ENCODE peak calls at places on chromosomes 3 and 15, in four cellular contexts. One of them, this sample, is unnamed.

GRCh38 chr3:5754602-5755001 is 567.1 kb downstream of the EDEM1 start:
- DNase-seq in epithelial cell of proximal tubule: no peak
- DNase-seq in fibroblast of mammary gland: no peak
- DNase-seq in cardiac fibroblast: no peak
- DNase-seq in this sample: no peak

GRCh38 chr3:87727783-87728182 is 331.0 kb downstream of the CGGBP1 start:
- DNase-seq in epithelial cell of proximal tubule: no peak
- DNase-seq in fibroblast of mammary gland: no peak
- DNase-seq in cardiac fibroblast: no peak
- DNase-seq in this sample: no peak

GRCh38 chr15:52227456-52227855 is 36.3 kb upstream of the GNB5 start:
- DNase-seq in epithelial cell of proximal tubule: peak; percentile 35
- DNase-seq in fibroblast of mammary gland: peak; percentile 89
- DNase-seq in cardiac fibroblast: peak; percentile 90
- DNase-seq in this sample: peak; percentile 81

GRCh38 chr3:143975549-143976152 is 4.0 kb downstream of the DIPK2A start:
- DNase-seq in epithelial cell of proximal tubule: no peak
- DNase-seq in fibroblast of mammary gland: peak; percentile 76
- DNase-seq in cardiac fibroblast: peak; percentile 89
- DNase-seq in this sample: no peak

GRCh38 chr3:24156466-24156865 is 211.4 kb downstream of the NR1D2 start:
- DNase-seq in epithelial cell of proximal tubule: no peak
- DNase-seq in fibroblast of mammary gland: peak; percentile 79
- DNase-seq in cardiac fibroblast: peak; percentile 64
- DNase-seq in this sample: peak; percentile 43

GRCh38 chr3:52793702-52794611 is 639 bp upstream of the ITIH3 start:
- DNase-seq in epithelial cell of proximal tubule: no peak
- DNase-seq in fibroblast of mammary gland: no peak
- DNase-seq in cardiac fibroblast: no peak
- DNase-seq in this sample: no peak

GRCh38 chr3:123880998-123881561 is 3.1 kb downstream of the MYLK start:
- DNase-seq in epithelial cell of proximal tubule: no peak
- DNase-seq in fibroblast of mammary gland: peak; percentile 66
- DNase-seq in cardiac fibroblast: peak; percentile 65
- DNase-seq in this sample: no peak

GRCh38 chr15:55434989-55435825 is 26.9 kb downstream of the PIERCE2 start:
- DNase-seq in epithelial cell of proximal tubule: peak; percentile 22
- DNase-seq in fibroblast of mammary gland: peak; percentile 63
- DNase-seq in cardiac fibroblast: peak; percentile 80
- DNase-seq in this sample: peak; percentile 2

GRCh38 chr3:193016437-193016887 is 98.8 kb upstream of the MB21D2 start:
- DNase-seq in epithelial cell of proximal tubule: no peak
- DNase-seq in fibroblast of mammary gland: peak; percentile 9
- DNase-seq in cardiac fibroblast: peak; percentile 23
- DNase-seq in this sample: no peak

GRCh38 chr15:99735868-99736267 is 2.6 kb upstream of the LYSMD4 start:
- DNase-seq in epithelial cell of proximal tubule: no peak
- DNase-seq in fibroblast of mammary gland: no peak
- DNase-seq in cardiac fibroblast: no peak
- DNase-seq in this sample: no peak

GRCh38 chr3:181782306-181782924 is 70.7 kb downstream of the SOX2 start:
- DNase-seq in epithelial cell of proximal tubule: peak; percentile 42
- DNase-seq in fibroblast of mammary gland: peak; percentile 35
- DNase-seq in cardiac fibroblast: peak; percentile 73
- DNase-seq in this sample: peak; percentile 29

GRCh38 chr15:50261979-50262378 is 3.5 kb downstream of the HDC start:
- DNase-seq in epithelial cell of proximal tubule: no peak
- DNase-seq in fibroblast of mammary gland: no peak
- DNase-seq in cardiac fibroblast: no peak
- DNase-seq in this sample: no peak

GRCh38 chr3:194134231-194134756 is 1.7 kb upstream of the HES1 start:
- DNase-seq in epithelial cell of proximal tubule: no peak
- DNase-seq in fibroblast of mammary gland: peak; percentile 80
- DNase-seq in cardiac fibroblast: no peak
- DNase-seq in this sample: no peak

GRCh38 chr3:106386050-106386449 is 517.2 kb upstream of the CBLB start:
- DNase-seq in epithelial cell of proximal tubule: no peak
- DNase-seq in fibroblast of mammary gland: no peak
- DNase-seq in cardiac fibroblast: no peak
- DNase-seq in this sample: no peak

GRCh38 chr3:126432361-126432760 is 37.7 kb downstream of the CFAP100 start:
- DNase-seq in epithelial cell of proximal tubule: no peak
- DNase-seq in fibroblast of mammary gland: peak; percentile 61
- DNase-seq in cardiac fibroblast: peak; percentile 35
- DNase-seq in this sample: peak; percentile 1

GRCh38 chr3:29694783-29695182 is 413.9 kb downstream of the RBMS3 start:
- DNase-seq in epithelial cell of proximal tubule: peak; percentile 84
- DNase-seq in fibroblast of mammary gland: peak; percentile 95
- DNase-seq in cardiac fibroblast: peak; percentile 98
- DNase-seq in this sample: peak; percentile 93

GRCh38 chr3:126517291-126517951 is at the start of gene UROC1:
- DNase-seq in epithelial cell of proximal tubule: no peak
- DNase-seq in fibroblast of mammary gland: no peak
- DNase-seq in cardiac fibroblast: no peak
- DNase-seq in this sample: no peak

GRCh38 chr15:50840520-50840919 is 68.0 kb upstream of the AP4E1 start:
- DNase-seq in epithelial cell of proximal tubule: no peak
- DNase-seq in fibroblast of mammary gland: no peak
- DNase-seq in cardiac fibroblast: no peak
- DNase-seq in this sample: no peak

GRCh38 chr3:65713016-65713415 is 325.7 kb downstream of the MAGI1 start:
- DNase-seq in epithelial cell of proximal tubule: peak; percentile 25
- DNase-seq in fibroblast of mammary gland: peak; percentile 47
- DNase-seq in cardiac fibroblast: peak; percentile 62
- DNase-seq in this sample: peak; percentile 43

GRCh38 chr15:55164284-55164683 is 32.5 kb downstream of the RSL24D1 start:
- DNase-seq in epithelial cell of proximal tubule: no peak
- DNase-seq in fibroblast of mammary gland: no peak
- DNase-seq in cardiac fibroblast: no peak
- DNase-seq in this sample: no peak

GRCh38 chr3:156816091-156816793 is 9.9 kb upstream of the LEKR1 start:
- DNase-seq in epithelial cell of proximal tubule: no peak
- DNase-seq in fibroblast of mammary gland: peak; percentile 58
- DNase-seq in cardiac fibroblast: peak; percentile 40
- DNase-seq in this sample: no peak

GRCh38 chr3:186940965-186941364 is 10.6 kb downstream of the ST6GAL1 start:
- DNase-seq in epithelial cell of proximal tubule: no peak
- DNase-seq in fibroblast of mammary gland: no peak
- DNase-seq in cardiac fibroblast: no peak
- DNase-seq in this sample: no peak

GRCh38 chr3:150359381-150359780 is 48.7 kb upstream of the TSC22D2 start:
- DNase-seq in epithelial cell of proximal tubule: no peak
- DNase-seq in fibroblast of mammary gland: no peak
- DNase-seq in cardiac fibroblast: peak; percentile 49
- DNase-seq in this sample: no peak

GRCh38 chr3:14357463-14357862 is 44.9 kb upstream of the SLC6A6 start:
- DNase-seq in epithelial cell of proximal tubule: no peak
- DNase-seq in fibroblast of mammary gland: no peak
- DNase-seq in cardiac fibroblast: no peak
- DNase-seq in this sample: no peak

GRCh38 chr15:70025413-70026296 is 72.1 kb downstream of the TLE3 start:
- DNase-seq in epithelial cell of proximal tubule: no peak
- DNase-seq in fibroblast of mammary gland: no peak
- DNase-seq in cardiac fibroblast: no peak
- DNase-seq in this sample: no peak

GRCh38 chr15:75625542-75626347 is at the start of gene SNUPN:
- DNase-seq in epithelial cell of proximal tubule: no peak
- DNase-seq in fibroblast of mammary gland: peak; percentile 84
- DNase-seq in cardiac fibroblast: peak; percentile 92
- DNase-seq in this sample: no peak

GRCh38 chr3:39429466-39429865 is 22.9 kb downstream of the RPSA start:
- DNase-seq in epithelial cell of proximal tubule: no peak
- DNase-seq in fibroblast of mammary gland: no peak
- DNase-seq in cardiac fibroblast: no peak
- DNase-seq in this sample: no peak

GRCh38 chr3:133041524-133041829 is 3.3 kb downstream of the TMEM108 start:
- DNase-seq in epithelial cell of proximal tubule: no peak
- DNase-seq in fibroblast of mammary gland: no peak
- DNase-seq in cardiac fibroblast: no peak
- DNase-seq in this sample: no peak

GRCh38 chr3:133038731-133039398 is 674 bp downstream of the TMEM108 start:
- DNase-seq in epithelial cell of proximal tubule: no peak
- DNase-seq in fibroblast of mammary gland: no peak
- DNase-seq in cardiac fibroblast: no peak
- DNase-seq in this sample: no peak

GRCh38 chr3:133040696-133041523 is 2.7 kb downstream of the TMEM108 start:
- DNase-seq in epithelial cell of proximal tubule: no peak
- DNase-seq in fibroblast of mammary gland: peak; percentile 61
- DNase-seq in cardiac fibroblast: peak; percentile 83
- DNase-seq in this sample: peak; percentile 9

GRCh38 chr3:133037440-133037839 is 751 bp upstream of the TMEM108 start:
- DNase-seq in epithelial cell of proximal tubule: no peak
- DNase-seq in fibroblast of mammary gland: no peak
- DNase-seq in cardiac fibroblast: no peak
- DNase-seq in this sample: no peak

GRCh38 chr3:133038089-133038730 is at the start of gene TMEM108:
- DNase-seq in epithelial cell of proximal tubule: no peak
- DNase-seq in fibroblast of mammary gland: peak; percentile 28
- DNase-seq in cardiac fibroblast: peak; percentile 25
- DNase-seq in this sample: peak; percentile 34
- H3K4me3 ChIP-seq in epithelial cell of proximal tubule: peak within 1 kb of the TSS; percentile 59
- H3K4me3 ChIP-seq in fibroblast of mammary gland: peak within 1 kb of the TSS; percentile 33
- H3K4me3 ChIP-seq in cardiac fibroblast: peak within 1 kb of the TSS; percentile 47
- H3K4me3 ChIP-seq in this sample: peak within 1 kb of the TSS; percentile 72

GRCh38 chr3:17967111-17967510 is 224.7 kb upstream of the TBC1D5 start:
- DNase-seq in epithelial cell of proximal tubule: no peak
- DNase-seq in fibroblast of mammary gland: no peak
- DNase-seq in cardiac fibroblast: no peak
- DNase-seq in this sample: no peak
- H3K4me3 ChIP-seq in epithelial cell of proximal tubule: no peak overlapping the region
- H3K4me3 ChIP-seq in fibroblast of mammary gland: no peak overlapping the region
- H3K4me3 ChIP-seq in cardiac fibroblast: no peak overlapping the region
- H3K4me3 ChIP-seq in this sample: no peak overlapping the region

DNA sequence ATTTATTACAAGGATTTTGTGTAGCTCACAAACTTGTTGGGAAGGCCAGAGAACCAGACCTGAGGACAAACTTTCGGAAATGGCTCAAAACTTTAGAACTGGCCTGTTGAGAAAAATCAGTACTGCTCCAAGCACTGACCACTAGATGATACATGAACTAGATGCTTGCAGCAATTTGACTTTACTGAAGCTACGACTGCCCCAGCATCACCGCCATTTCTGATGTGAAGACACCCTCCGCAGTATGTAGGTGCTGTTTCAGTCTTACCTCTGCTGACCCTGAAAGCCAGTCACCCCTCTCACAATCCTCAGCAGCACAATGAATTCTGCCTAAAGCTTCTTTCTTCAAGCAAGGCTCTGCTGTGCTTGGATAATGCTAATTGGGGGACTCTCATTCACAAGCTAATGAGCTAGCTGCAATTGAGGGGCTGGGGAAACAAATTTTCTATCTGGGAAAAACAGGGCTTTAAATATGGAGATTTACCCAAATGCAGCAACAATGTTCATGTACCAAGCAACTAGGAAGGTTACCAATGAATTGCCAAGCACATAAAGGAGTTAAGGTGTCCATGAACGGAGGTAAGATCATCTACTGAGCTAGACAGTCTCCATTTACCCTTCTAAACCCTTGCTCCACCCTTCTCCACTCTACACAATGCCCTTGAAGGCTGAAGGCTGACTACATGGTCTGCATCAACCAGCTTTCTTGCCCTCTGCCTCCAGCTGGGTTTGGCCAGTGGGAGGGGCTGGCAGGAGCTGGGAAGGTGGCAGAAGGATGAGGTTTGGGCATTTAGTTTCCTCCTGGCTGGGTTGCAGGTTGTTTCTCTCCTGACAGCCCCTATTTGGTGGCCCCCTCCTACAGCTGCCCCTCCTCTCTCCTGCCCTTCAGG is 53.2 kb upstream of the FSTL1 start:
- DNase-seq in epithelial cell of proximal tubule: no peak
- DNase-seq in fibroblast of mammary gland: no peak
- DNase-seq in cardiac fibroblast: no peak
- DNase-seq in this sample: no peak
- H3K4me3 ChIP-seq in epithelial cell of proximal tubule: no peak overlapping the region
- H3K4me3 ChIP-seq in fibroblast of mammary gland: no peak overlapping the region
- H3K4me3 ChIP-seq in cardiac fibroblast: no peak overlapping the region
- H3K4me3 ChIP-seq in this sample: no peak overlapping the region

GRCh38 chr3:89405145-89405544 is 297.7 kb downstream of the EPHA3 start:
- DNase-seq in epithelial cell of proximal tubule: no peak
- DNase-seq in fibroblast of mammary gland: no peak
- DNase-seq in cardiac fibroblast: no peak
- DNase-seq in this sample: no peak
- H3K4me3 ChIP-seq in epithelial cell of proximal tubule: no peak overlapping the region
- H3K4me3 ChIP-seq in fibroblast of mammary gland: no peak overlapping the region
- H3K4me3 ChIP-seq in cardiac fibroblast: no peak overlapping the region
- H3K4me3 ChIP-seq in this sample: no peak overlapping the region

DNA sequence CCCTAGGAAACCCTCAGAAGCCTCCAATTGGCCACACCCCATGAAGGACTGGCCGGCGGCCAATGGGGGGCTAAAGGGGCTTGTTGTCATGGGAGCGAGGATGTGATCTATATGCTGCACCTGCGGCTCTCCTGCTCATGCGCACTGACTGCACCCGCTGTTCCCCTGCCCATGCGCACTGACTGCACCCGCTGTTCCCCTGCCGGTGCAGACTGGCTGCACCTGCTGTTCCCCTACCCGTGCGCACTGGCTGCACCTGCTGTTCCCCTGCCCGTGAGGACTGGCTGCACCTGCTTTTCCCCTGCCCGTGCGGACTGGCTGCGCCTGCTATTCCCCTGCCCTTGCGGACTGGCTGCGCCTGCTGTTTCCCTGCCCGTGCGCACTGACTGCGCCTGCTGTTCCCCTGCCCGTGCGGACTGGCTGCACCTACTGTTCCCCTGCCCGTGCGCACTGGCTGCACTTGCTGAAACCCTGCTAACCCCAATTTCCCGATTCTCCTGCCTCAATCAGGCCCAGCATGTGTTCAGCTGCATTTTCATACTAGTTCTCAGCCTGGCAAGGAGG is 16.8 kb upstream of the MCCC1 start:
- DNase-seq in epithelial cell of proximal tubule: no peak
- DNase-seq in fibroblast of mammary gland: no peak
- DNase-seq in cardiac fibroblast: no peak
- DNase-seq in this sample: no peak
- H3K4me3 ChIP-seq in epithelial cell of proximal tubule: peak overlapping the region; percentile 44
- H3K4me3 ChIP-seq in fibroblast of mammary gland: no peak overlapping the region
- H3K4me3 ChIP-seq in cardiac fibroblast: no peak overlapping the region
- H3K4me3 ChIP-seq in this sample: peak overlapping the region; percentile 27

This sample was measured in kidney epithelial cell.